ENCODE peak calls at places on chromosomes 3 and 15, in four cellular contexts. One of them, this sample, is unnamed.

GRCh38 chr15:81074773-81075172 is 59.3 kb upstream of the CFAP161 start:
- DNase-seq in HepG2: no peak
- DNase-seq in K562: no peak
- DNase-seq in A549: no peak
- DNase-seq in this sample: no peak

GRCh38 chr3:176799675-176800074 is 397.6 kb downstream of the TBL1XR1 start:
- DNase-seq in A549: no peak
- DNase-seq in HepG2: no peak
- DNase-seq in K562: no peak
- DNase-seq in this sample: no peak

GRCh38 chr15:85706779-85707518 is 87.8 kb downstream of the KLHL25 start:
- DNase-seq in A549: no peak
- DNase-seq in K562: no peak
- DNase-seq in HepG2: no peak
- DNase-seq in this sample: no peak

GRCh38 chr3:121735047-121735696 is 14.4 kb downstream of the GOLGB1 start:
- DNase-seq in K562: no peak
- DNase-seq in A549: no peak
- DNase-seq in HepG2: no peak
- DNase-seq in this sample: no peak

GRCh38 chr15:71103102-71103676 is 12.1 kb upstream of the THSD4 start:
- DNase-seq in HepG2: peak
- DNase-seq in A549: peak
- DNase-seq in K562: no peak
- DNase-seq in this sample: peak

GRCh38 chr3:169344465-169344864 is 319.0 kb downstream of the MECOM start:
- DNase-seq in K562: no peak
- DNase-seq in A549: no peak
- DNase-seq in HepG2: no peak
- DNase-seq in this sample: no peak

GRCh38 chr15:101526890-101527289 is 37.4 kb upstream of the PCSK6 start:
- DNase-seq in HepG2: no peak
- DNase-seq in A549: no peak
- DNase-seq in K562: no peak
- DNase-seq in this sample: no peak

GRCh38 chr3:76410762-76411281 is 625.5 kb upstream of the ZNF717 start:
- DNase-seq in K562: no peak
- DNase-seq in HepG2: no peak
- DNase-seq in A549: no peak
- DNase-seq in this sample: no peak

GRCh38 chr3:45137656-45138181 is 8.5 kb downstream of the CDCP1 start:
- DNase-seq in A549: no peak
- DNase-seq in K562: peak
- DNase-seq in HepG2: no peak
- DNase-seq in this sample: no peak

GRCh38 chr15:81400640-81401236 is 26.7 kb upstream of the TMC3 start:
- DNase-seq in HepG2: peak
- DNase-seq in K562: peak
- DNase-seq in A549: peak
- DNase-seq in this sample: no peak

GRCh38 chr3:146241523-146242240 is 9.2 kb downstream of the PLSCR4 start:
- DNase-seq in A549: no peak
- DNase-seq in HepG2: no peak
- DNase-seq in K562: peak
- DNase-seq in this sample: no peak

GRCh38 chr3:104635872-104636580 is 730.7 kb upstream of the ALCAM start:
- DNase-seq in HepG2: no peak
- DNase-seq in A549: peak
- DNase-seq in K562: no peak
- DNase-seq in this sample: no peak

GRCh38 chr3:17032407-17033034 is 147.8 kb downstream of the PLCL2 start:
- DNase-seq in HepG2: peak
- DNase-seq in A549: peak
- DNase-seq in K562: peak
- DNase-seq in this sample: no peak

GRCh38 chr3:139506792-139507191 is 30.5 kb upstream of the RBP2 start:
- DNase-seq in HepG2: peak
- DNase-seq in K562: peak
- DNase-seq in A549: no peak
- DNase-seq in this sample: no peak

GRCh38 chr3:39146611-39147373 is 6.6 kb downstream of the CSRNP1 start:
- DNase-seq in A549: peak
- DNase-seq in K562: peak
- DNase-seq in HepG2: peak
- DNase-seq in this sample: no peak

GRCh38 chr3:196186661-196187573 is 24.3 kb downstream of the ZDHHC19 start:
- DNase-seq in K562: no peak
- DNase-seq in HepG2: no peak
- DNase-seq in A549: no peak
- DNase-seq in this sample: peak

GRCh38 chr3:14451844-14452533 is 49.6 kb downstream of the SLC6A6 start:
- DNase-seq in HepG2: peak
- DNase-seq in K562: peak
- DNase-seq in A549: peak
- DNase-seq in this sample: no peak

GRCh38 chr15:26179906-26180305 is 316.8 kb upstream of the ATP10A start:
- DNase-seq in HepG2: peak
- DNase-seq in K562: peak
- DNase-seq in A549: peak
- DNase-seq in this sample: peak

GRCh38 chr15:40029979-40030893 is 8.7 kb downstream of the SRP14 start:
- DNase-seq in HepG2: peak
- DNase-seq in A549: peak
- DNase-seq in K562: peak
- DNase-seq in this sample: no peak
- TF ChIP-seq PHF8 in HepG2: no peak
- TF ChIP-seq PHF8 in A549: no peak
- TF ChIP-seq PHF8 in K562: no peak
- TF ChIP-seq PHF8 in this sample: no peak

DNA sequence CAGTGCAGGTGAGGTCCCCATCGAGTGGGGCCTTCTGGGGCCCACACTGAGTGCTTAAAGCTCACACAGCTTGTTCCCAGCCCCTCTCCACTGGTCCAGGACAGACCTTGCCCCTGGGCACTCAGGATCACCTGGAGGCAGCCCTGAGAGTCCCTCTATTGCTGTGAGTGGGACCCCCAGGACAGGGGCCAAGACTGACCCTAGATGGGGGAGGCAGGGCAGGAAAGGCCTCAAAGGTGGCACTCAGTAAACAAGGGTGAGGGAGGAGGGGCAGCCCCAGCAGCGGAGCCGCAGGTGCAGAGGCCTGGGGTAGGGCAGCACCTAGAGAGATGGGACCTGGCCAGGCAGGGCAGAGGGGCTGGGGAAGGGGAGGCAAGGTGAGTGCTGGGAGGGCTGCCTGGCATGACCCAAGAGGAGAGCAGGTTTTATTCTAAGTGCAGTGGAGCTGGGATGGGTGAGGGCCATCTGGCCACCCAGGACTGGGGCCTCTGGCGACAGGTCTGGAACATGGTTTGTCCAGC is 27.9 kb downstream of the CFAP100 start:
- DNase-seq in A549: no peak
- DNase-seq in K562: no peak
- DNase-seq in HepG2: no peak
- DNase-seq in this sample: peak
- TF ChIP-seq PHF8 in A549: no peak
- TF ChIP-seq PHF8 in K562: no peak
- TF ChIP-seq PHF8 in HepG2: no peak
- TF ChIP-seq PHF8 in this sample: no peak

GRCh38 chr3:187966636-187967035 is 187.3 kb upstream of the LPP start:
- DNase-seq in A549: no peak
- DNase-seq in K562: no peak
- DNase-seq in HepG2: no peak
- DNase-seq in this sample: no peak

GRCh38 chr3:187969581-187969950 is 184.4 kb upstream of the LPP start:
- DNase-seq in A549: no peak
- DNase-seq in HepG2: no peak
- DNase-seq in K562: no peak
- DNase-seq in this sample: no peak

GRCh38 chr3:187967097-187967496 is 186.9 kb upstream of the LPP start:
- DNase-seq in A549: no peak
- DNase-seq in K562: no peak
- DNase-seq in HepG2: no peak
- DNase-seq in this sample: no peak

GRCh38 chr3:187968883-187969580 is 184.9 kb upstream of the LPP start:
- DNase-seq in A549: no peak
- DNase-seq in HepG2: peak
- DNase-seq in K562: no peak
- DNase-seq in this sample: no peak

DNA sequence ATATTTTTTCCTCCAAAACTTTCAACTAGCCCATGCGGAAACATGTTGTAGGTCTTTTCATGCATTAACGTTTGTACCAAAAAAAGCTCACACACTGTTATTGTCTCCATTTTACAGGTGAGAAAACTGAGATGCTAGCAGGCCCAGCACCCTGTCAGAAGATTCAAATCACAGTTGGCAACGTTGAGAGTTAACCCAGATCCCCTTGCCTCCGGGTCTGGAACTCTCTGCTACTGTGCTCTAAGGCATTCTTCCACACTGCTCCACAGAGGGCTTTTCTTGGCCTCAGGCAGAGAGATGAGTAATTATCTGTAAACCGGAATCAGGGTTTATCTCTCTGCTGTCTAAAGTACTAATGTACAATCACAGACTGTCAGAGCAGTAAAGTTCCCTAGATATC is 186.0 kb upstream of the LPP start:
- DNase-seq in K562: no peak
- DNase-seq in A549: no peak
- DNase-seq in HepG2: no peak
- DNase-seq in this sample: no peak
- TF ChIP-seq PHF8 in K562: no peak
- TF ChIP-seq PHF8 in A549: no peak
- TF ChIP-seq PHF8 in HepG2: no peak
- TF ChIP-seq PHF8 in this sample: no peak

GRCh38 chr15:96408591-96409183 is 78.2 kb downstream of the NR2F2 start:
- DNase-seq in K562: peak
- DNase-seq in A549: no peak
- DNase-seq in HepG2: no peak
- DNase-seq in this sample: no peak
- TF ChIP-seq PHF8 in K562: no peak
- TF ChIP-seq PHF8 in A549: no peak
- TF ChIP-seq PHF8 in HepG2: no peak
- TF ChIP-seq PHF8 in this sample: no peak